ENCODE peak calls at places on chromosomes 2 and 18, in ten cellular contexts. K is left ventricle myocardium inferior; C is gastrocnemius medialis; U is activated naive CD8-positive, alpha-beta T cell treated with anti-CD3 and anti-CD28 coated beads, Interleukin-2, amount 50 U/mL, for 24 hours; O is immature natural killer cell; P is heart right ventricle; Z is HT-29; I is hypothalamus; E is mesendoderm; F is NCI-H82. R is an unnamed sample.

GRCh38 chr2:233831011-233831721 is 23.2 kb downstream of the HJURP start:
- DNase-seq in K (no peak), C (no peak), U (no peak), O (no peak), P (no peak), Z (no peak), I (no peak), E (no peak), F (no peak), R (no peak)

GRCh38 chr2:224208443-224208842 is 169.4 kb upstream of the SERPINE2 start:
- DNase-seq in K (no peak), C (no peak), U (no peak), O (no peak), P (no peak), Z (no peak), I (no peak), E (no peak), F (no peak), R (no peak)

GRCh38 chr2:241003369-241003768 is 5.0 kb downstream of the SNED1 start:
- DNase-seq in K (no peak), C (no peak), U (no peak), O (no peak), P (no peak), Z (no peak), I (no peak), E (no peak), F (no peak), R (no peak)

GRCh38 chr2:68390114-68390513 is 25.0 kb downstream of the PLEK start:
- DNase-seq in K (no peak), C (no peak), U (no peak), O (no peak), P (no peak), Z (no peak), I (peak; percentile 35), E (no peak), F (no peak), R (no peak)

GRCh38 chr2:229627728-229628127 is 86.6 kb downstream of the DNER start:
- DNase-seq in K (no peak), C (no peak), U (no peak), O (no peak), P (no peak), Z (no peak), I (no peak), E (peak; percentile 80), F (no peak), R (no peak)

GRCh38 chr2:109432421-109432820 is 181.3 kb downstream of the SEPTIN10 start:
- DNase-seq in K (no peak), C (no peak), U (no peak), O (no peak), P (no peak), Z (no peak), I (no peak), E (no peak), F (no peak), R (no peak)

GRCh38 chr2:25304339-25304728 is 37.4 kb downstream of the DNMT3A start:
- DNase-seq in K (no peak), C (no peak), U (no peak), O (no peak), P (no peak), Z (no peak), I (no peak), E (peak; percentile 33), F (peak; percentile 82), R (no peak)

GRCh38 chr2:10659898-10660568 is 29.7 kb downstream of the NOL10 start:
- DNase-seq in K (peak; percentile 47), C (peak; percentile 38), U (peak; percentile 46), O (peak; percentile 7), P (peak; percentile 37), Z (peak; percentile 79), I (peak; percentile 14), E (peak; percentile 45), F (peak; percentile 56), R (peak; percentile 49)

GRCh38 chr18:9804517-9805104 is 81.2 kb upstream of the TXNDC2 start:
- DNase-seq in K (no peak), C (peak; percentile 50), U (no peak), O (no peak), P (peak; percentile 36), Z (peak; percentile 18), I (no peak), E (no peak), F (no peak), R (no peak)

GRCh38 chr2:85327757-85328617 is at the start of gene TGOLN2:
- DNase-seq in K (peak; percentile 95), C (peak; percentile 87), U (peak; percentile 95), O (peak; percentile 96), P (peak; percentile 95), Z (peak; percentile 95), I (peak; percentile 84), E (peak; percentile 95), F (peak; percentile 98), R (peak; percentile 77)

GRCh38 chr18:22115573-22115972 is 53.8 kb upstream of the GATA6 start:
- DNase-seq in K (no peak), C (no peak), U (no peak), O (no peak), P (no peak), Z (no peak), I (no peak), E (no peak), F (no peak), R (no peak)

GRCh38 chr18:23924813-23925212 is 89.7 kb upstream of the TTC39C start:
- DNase-seq in K (no peak), C (no peak), U (no peak), O (no peak), P (no peak), Z (no peak), I (no peak), E (no peak), F (no peak), R (no peak)

GRCh38 chr2:232857158-232857563 is 12.9 kb upstream of the SNORC start:
- DNase-seq in K (no peak), C (peak; percentile 59), U (no peak), O (no peak), P (no peak), Z (no peak), I (no peak), E (no peak), F (no peak), R (no peak)

GRCh38 chr2:175234153-175234552 is 52.6 kb upstream of the ATP5MC3 start:
- DNase-seq in K (no peak), C (no peak), U (no peak), O (no peak), P (no peak), Z (peak; percentile 49), I (no peak), E (no peak), F (peak; percentile 82), R (no peak)

GRCh38 chr2:195212586-195212985 is 444.4 kb upstream of the SLC39A10 start:
- DNase-seq in K (no peak), C (no peak), U (no peak), O (no peak), P (no peak), Z (no peak), I (no peak), E (peak; percentile 16), F (peak; percentile 8), R (no peak)

GRCh38 chr2:197298609-197299008 is 12.0 kb downstream of the ANKRD44 start:
- DNase-seq in K (no peak), C (no peak), U (no peak), O (peak; percentile 62), P (no peak), Z (no peak), I (no peak), E (no peak), F (no peak), R (no peak)

GRCh38 chr18:77899972-77900754 is 650.5 kb downstream of the GALR1 start:
- DNase-seq in K (peak; percentile 18), C (no peak), U (peak; percentile 60), O (peak; percentile 64), P (peak; percentile 34), Z (no peak), I (peak; percentile 19), E (peak; percentile 79), F (peak; percentile 64), R (no peak)